ENCODE peak calls at places on chromosomes 2 and 18, in five cellular contexts. J is midbrain; K is chondrocyte; P is stimulated activated CD8-positive, alpha-beta memory T cell treated with anti-CD3 and anti-CD28 coated beads, Interleukin-7, amount 100 ng/mL, for 24 hours; C is mesendoderm. X is an unnamed sample.

GRCh38 chr2:121858406-121858805 is 103.0 kb downstream of the TSN start:
- DNase-seq in J (no peak), K (no peak), P (no peak), C (no peak), X (no peak)

GRCh38 chr2:241391892-241392665 is 36.0 kb downstream of the FARP2 start:
- DNase-seq in J (peak), K (no peak), P (no peak), C (peak), X (peak)

GRCh38 chr2:126971481-126972271 is 73.0 kb downstream of the TEX51 start:
- DNase-seq in J (peak), K (no peak), P (peak), C (peak), X (peak)

GRCh38 chr18:50700245-50701165 is 119.3 kb downstream of the MRO start:
- DNase-seq in J (no peak), K (no peak), P (no peak), C (peak), X (no peak)

GRCh38 chr2:222025891-222026271 is 272.9 kb downstream of the PAX3 start:
- DNase-seq in J (no peak), K (no peak), P (no peak), C (peak), X (peak)

GRCh38 chr2:167582619-167583018 is 664.8 kb downstream of the STK39 start:
- DNase-seq in J (no peak), K (peak), P (no peak), C (peak), X (no peak)

GRCh38 chr18:35603528-35603927 is 22.0 kb downstream of the GALNT1 start:
- DNase-seq in J (no peak), K (no peak), P (no peak), C (no peak), X (no peak)

GRCh38 chr2:2057125-2057721 is 273.9 kb downstream of the MYT1L start:
- DNase-seq in J (no peak), K (no peak), P (peak), C (peak), X (peak)

GRCh38 chr2:33038230-33038629 is 91.5 kb downstream of the LTBP1 start:
- DNase-seq in J (no peak), K (no peak), P (no peak), C (no peak), X (no peak)

GRCh38 chr2:201175971-201176570 is 6.9 kb upstream of the CASP10 start:
- DNase-seq in J (no peak), K (no peak), P (no peak), C (no peak), X (no peak)

GRCh38 chr2:3662239-3662638 is 4.2 kb downstream of the ALLC start:
- DNase-seq in J (no peak), K (no peak), P (no peak), C (peak), X (peak)

GRCh38 chr2:221189431-221189830 is 382.7 kb downstream of the EPHA4 start:
- DNase-seq in J (no peak), K (no peak), P (no peak), C (peak), X (no peak)

GRCh38 chr2:28169492-28169891 is 223.2 kb upstream of the FOSL2 start:
- DNase-seq in J (no peak), K (no peak), P (no peak), C (no peak), X (no peak)

GRCh38 chr2:240561325-240561971 is 1.3 kb downstream of the DUSP28 start:
- DNase-seq in J (no peak), K (peak), P (no peak), C (no peak), X (no peak)

GRCh38 chr2:44777542-44777941 is 164.0 kb upstream of the SIX3 start:
- DNase-seq in J (no peak), K (no peak), P (no peak), C (peak), X (no peak)

GRCh38 chr2:111068435-111069058 is 52.2 kb upstream of the BCL2L11 start:
- DNase-seq in J (no peak), K (no peak), P (no peak), C (peak), X (peak)

GRCh38 chr2:172677363-172677762 is 58.3 kb upstream of the RAPGEF4 start:
- DNase-seq in J (no peak), K (no peak), P (no peak), C (no peak), X (no peak)

GRCh38 chr2:53913721-53914120 is 54.0 kb upstream of the GPR75 start:
- DNase-seq in J (no peak), K (no peak), P (no peak), C (no peak), X (no peak)

GRCh38 chr2:197944416-197944815 is 140.0 kb downstream of the PLCL1 start:
- DNase-seq in J (no peak), K (no peak), P (no peak), C (no peak), X (no peak)

GRCh38 chr2:118853647-118854367 is 6.4 kb upstream of the EN1 start:
- DNase-seq in J (no peak), K (no peak), P (no peak), C (peak), X (peak)

GRCh38 chr2:127891806-127892205 is 6.0 kb upstream of the AMMECR1L start:
- DNase-seq in J (no peak), K (no peak), P (no peak), C (peak), X (no peak)

GRCh38 chr18:58359226-58360019 is 269.5 kb downstream of the ALPK2 start:
- DNase-seq in J (no peak), K (no peak), P (no peak), C (no peak), X (no peak)

GRCh38 chr2:71190959-71191943 is 35.7 kb downstream of the PAIP2B start:
- DNase-seq in J (peak), K (no peak), P (no peak), C (peak), X (no peak)

GRCh38 chr18:55629136-55629535 is 41.1 kb upstream of the TCF4 start:
- DNase-seq in J (no peak), K (no peak), P (no peak), C (no peak), X (no peak)

GRCh38 chr2:84306361-84306760 is 152.7 kb downstream of the SUCLG1 start:
- DNase-seq in J (no peak), K (no peak), P (no peak), C (peak), X (peak)

GRCh38 chr2:71067567-71068217 is 756 bp upstream of the NAGK start:
- DNase-seq in J (no peak), K (no peak), P (no peak), C (no peak), X (no peak)

GRCh38 chr18:9711361-9712129 is 3.4 kb downstream of the RAB31 start:
- DNase-seq in J (no peak), K (no peak), P (no peak), C (no peak), X (no peak)

GRCh38 chr18:79384151-79384807 is 11.5 kb upstream of the NFATC1 start:
- DNase-seq in J (no peak), K (no peak), P (no peak), C (no peak), X (no peak)

GRCh38 chr2:71976685-71977084 is 171.0 kb downstream of the CYP26B1 start:
- DNase-seq in J (no peak), K (no peak), P (no peak), C (no peak), X (no peak)

GRCh38 chr2:127197475-127198385 is 22.4 kb downstream of the CYP27C1 start:
- DNase-seq in J (no peak), K (no peak), P (peak), C (peak), X (peak)

GRCh38 chr2:96873651-96874096 is 3.8 kb upstream of the SEMA4C start:
- DNase-seq in J (no peak), K (no peak), P (no peak), C (peak), X (peak)

GRCh38 chr2:853203-853870 is 97.3 kb upstream of the SNTG2 start:
- DNase-seq in J (no peak), K (no peak), P (no peak), C (no peak), X (no peak)

GRCh38 chr2:152569186-152569585 is 148.1 kb downstream of the PRPF40A start:
- DNase-seq in J (no peak), K (no peak), P (no peak), C (peak), X (no peak)

GRCh38 chr2:117336496-117336895 is 478.0 kb upstream of the DDX18 start:
- DNase-seq in J (no peak), K (no peak), P (no peak), C (no peak), X (no peak)

GRCh38 chr2:8039732-8040131 is 642.1 kb upstream of the ID2 start:
- DNase-seq in J (no peak), K (no peak), P (no peak), C (no peak), X (no peak)

GRCh38 chr2:79437416-79438281 is 75.2 kb upstream of the CTNNA2 start:
- DNase-seq in J (no peak), K (no peak), P (no peak), C (peak), X (peak)

X was measured in ELF-1.